ENCODE peak calls at places on chromosomes 11 and 22, in five cellular contexts. V is uterus, J is IMR-90, O is T-helper 1 cell, K is right lobe of liver. C is an unnamed sample.

GRCh38 chr11:17354070-17354924 is 2.7 kb downstream of the NCR3LG1 start:
- DNase-seq in V (peak), J (peak), O (peak), K (peak), C (no peak)

GRCh38 chr22:24363243-24363642 is 64.2 kb upstream of the ADORA2A start:
- DNase-seq in V (no peak), J (no peak), O (no peak), K (no peak), C (no peak)

GRCh38 chr11:72347691-72348090 is 86.6 kb downstream of the CLPB start:
- DNase-seq in V (no peak), J (no peak), O (no peak), K (no peak), C (no peak)

GRCh38 chr11:73210916-73211667 is 7.0 kb upstream of the P2RY2 start:
- DNase-seq in V (no peak), J (no peak), O (no peak), K (no peak), C (no peak)

GRCh38 chr22:37213218-37213855 is 1.1 kb upstream of the SSTR3 start:
- DNase-seq in V (no peak), J (no peak), O (no peak), K (no peak), C (no peak)

GRCh38 chr11:131063638-131064037 is 147.4 kb upstream of the SNX19 start:
- DNase-seq in V (no peak), J (no peak), O (no peak), K (no peak), C (no peak)

GRCh38 chr11:1589996-1590395 is 4.9 kb upstream of the KRTAP5-1 start:
- DNase-seq in V (no peak), J (no peak), O (no peak), K (no peak), C (no peak)

GRCh38 chr11:12287009-12287373 is 90.4 kb upstream of the PARVA start:
- DNase-seq in V (peak), J (peak), O (no peak), K (no peak), C (no peak)

GRCh38 chr22:49829044-49829719 is 1.5 kb upstream of the BRD1 start:
- DNase-seq in V (no peak), J (no peak), O (no peak), K (no peak), C (no peak)

GRCh38 chr11:117314840-117315239 is 1.2 kb downstream of the BACE1 start:
- DNase-seq in V (no peak), J (no peak), O (no peak), K (no peak), C (no peak)

GRCh38 chr11:1410366-1411291 is 20.9 kb downstream of the BRSK2 start:
- DNase-seq in V (no peak), J (no peak), O (no peak), K (no peak), C (no peak)

GRCh38 chr11:44826922-44827643 is 100.3 kb downstream of the TSPAN18 start:
- DNase-seq in V (no peak), J (no peak), O (no peak), K (no peak), C (no peak)

GRCh38 chr11:705646-706438 is at the start of gene EPS8L2:
- DNase-seq in V (no peak), J (no peak), O (no peak), K (peak), C (no peak)

GRCh38 chr11:62461740-62462522 is 43.1 kb downstream of the SCGB1A1 start:
- DNase-seq in V (no peak), J (peak), O (no peak), K (no peak), C (no peak)

GRCh38 chr11:10784229-10785145 is 24.2 kb downstream of the EIF4G2 start:
- DNase-seq in V (no peak), J (peak), O (no peak), K (no peak), C (no peak)

GRCh38 chr11:119493712-119494111 is 70.7 kb upstream of the THY1 start:
- DNase-seq in V (no peak), J (peak), O (no peak), K (no peak), C (peak)

GRCh38 chr11:95684701-95685100 is 104.9 kb downstream of the FAM76B start:
- DNase-seq in V (no peak), J (no peak), O (no peak), K (no peak), C (no peak)

GRCh38 chr22:44179989-44180705 is 578 bp upstream of the PARVG start:
- DNase-seq in V (no peak), J (no peak), O (no peak), K (no peak), C (no peak)

GRCh38 chr22:40247976-40248375 is 70.3 kb downstream of the TNRC6B start:
- DNase-seq in V (no peak), J (no peak), O (peak), K (no peak), C (no peak)

GRCh38 chr22:32591620-32592019 is 117.0 kb downstream of the FBXO7 start:
- DNase-seq in V (no peak), J (peak), O (no peak), K (no peak), C (no peak)

GRCh38 chr11:134545521-134545920 is 133.5 kb upstream of the B3GAT1 start:
- DNase-seq in V (no peak), J (no peak), O (no peak), K (peak), C (no peak)

C was measured in left ventricle myocardium superior.